ENCODE peak calls at places on chromosomes 3 and 15, in four cellular contexts. One of them, this sample, is unnamed.

GRCh38 chr3:197353867-197354180 is 55.4 kb upstream of the DLG1 start:
- DNase-seq in cardiac fibroblast: peak
- DNase-seq in lower lobe of right lung: no peak
- DNase-seq in Peyer's patch: no peak
- DNase-seq in this sample: peak

GRCh38 chr3:124814620-124815421 is 72.3 kb downstream of the ITGB5 start:
- DNase-seq in cardiac fibroblast: no peak
- DNase-seq in lower lobe of right lung: no peak
- DNase-seq in Peyer's patch: peak
- DNase-seq in this sample: no peak

GRCh38 chr15:90780916-90781315 is 63.8 kb downstream of the BLM start:
- DNase-seq in cardiac fibroblast: no peak
- DNase-seq in lower lobe of right lung: no peak
- DNase-seq in Peyer's patch: no peak
- DNase-seq in this sample: no peak

GRCh38 chr3:100402150-100402706 is 889 bp downstream of the LNP1 start:
- DNase-seq in cardiac fibroblast: peak
- DNase-seq in lower lobe of right lung: no peak
- DNase-seq in Peyer's patch: no peak
- DNase-seq in this sample: peak

GRCh38 chr3:172591876-172592771 is 68.9 kb upstream of the TNFSF10 start:
- DNase-seq in cardiac fibroblast: no peak
- DNase-seq in lower lobe of right lung: no peak
- DNase-seq in Peyer's patch: peak
- DNase-seq in this sample: no peak

GRCh38 chr3:108662141-108662738 is 72.7 kb downstream of the DZIP3 start:
- DNase-seq in cardiac fibroblast: peak
- DNase-seq in lower lobe of right lung: no peak
- DNase-seq in Peyer's patch: no peak
- DNase-seq in this sample: peak

GRCh38 chr3:32934150-32934742 is 17.2 kb upstream of the CCR4 start:
- DNase-seq in cardiac fibroblast: peak
- DNase-seq in lower lobe of right lung: no peak
- DNase-seq in Peyer's patch: no peak
- DNase-seq in this sample: no peak

GRCh38 chr15:92271179-92271578 is 122.5 kb upstream of the ST8SIA2 start:
- DNase-seq in cardiac fibroblast: no peak
- DNase-seq in lower lobe of right lung: no peak
- DNase-seq in Peyer's patch: no peak
- DNase-seq in this sample: no peak

GRCh38 chr3:55782806-55783205 is 295.7 kb upstream of the WNT5A start:
- DNase-seq in cardiac fibroblast: no peak
- DNase-seq in lower lobe of right lung: no peak
- DNase-seq in Peyer's patch: no peak
- DNase-seq in this sample: no peak

GRCh38 chr3:129116482-129116946 is 5.1 kb downstream of the RAB43 start:
- DNase-seq in cardiac fibroblast: no peak
- DNase-seq in lower lobe of right lung: peak
- DNase-seq in Peyer's patch: no peak
- DNase-seq in this sample: no peak

GRCh38 chr3:172070269-172070668 is 30.9 kb downstream of the FNDC3B start:
- DNase-seq in cardiac fibroblast: no peak
- DNase-seq in lower lobe of right lung: no peak
- DNase-seq in Peyer's patch: no peak
- DNase-seq in this sample: no peak

GRCh38 chr3:141458937-141459510 is 27.8 kb upstream of the RASA2 start:
- DNase-seq in cardiac fibroblast: no peak
- DNase-seq in lower lobe of right lung: no peak
- DNase-seq in Peyer's patch: no peak
- DNase-seq in this sample: no peak

GRCh38 chr3:133633439-133633838 is 28.3 kb downstream of the TOPBP1 start:
- DNase-seq in cardiac fibroblast: no peak
- DNase-seq in lower lobe of right lung: no peak
- DNase-seq in Peyer's patch: no peak
- DNase-seq in this sample: no peak

GRCh38 chr3:32865364-32865763 is 47.6 kb downstream of the TRIM71 start:
- DNase-seq in cardiac fibroblast: no peak
- DNase-seq in lower lobe of right lung: no peak
- DNase-seq in Peyer's patch: no peak
- DNase-seq in this sample: no peak

GRCh38 chr3:82423485-82423884 is 662.0 kb upstream of the GBE1 start:
- DNase-seq in cardiac fibroblast: no peak
- DNase-seq in lower lobe of right lung: no peak
- DNase-seq in Peyer's patch: no peak
- DNase-seq in this sample: no peak

GRCh38 chr15:56232058-56232457 is 11.6 kb downstream of the RFX7 start:
- DNase-seq in cardiac fibroblast: no peak
- DNase-seq in lower lobe of right lung: no peak
- DNase-seq in Peyer's patch: no peak
- DNase-seq in this sample: no peak

GRCh38 chr3:114310701-114311100 is 16.9 kb downstream of the TIGIT start:
- DNase-seq in cardiac fibroblast: peak
- DNase-seq in lower lobe of right lung: no peak
- DNase-seq in Peyer's patch: no peak
- DNase-seq in this sample: no peak

GRCh38 chr15:58716027-58716426 is 33.5 kb downstream of the ADAM10 start:
- DNase-seq in cardiac fibroblast: no peak
- DNase-seq in lower lobe of right lung: no peak
- DNase-seq in Peyer's patch: no peak
- DNase-seq in this sample: no peak

GRCh38 chr3:20215636-20216035 is 29.6 kb upstream of the SGO1 start:
- DNase-seq in cardiac fibroblast: no peak
- DNase-seq in lower lobe of right lung: no peak
- DNase-seq in Peyer's patch: no peak
- DNase-seq in this sample: no peak

GRCh38 chr15:48580736-48581135 is 64.8 kb downstream of the FBN1 start:
- DNase-seq in cardiac fibroblast: no peak
- DNase-seq in lower lobe of right lung: no peak
- DNase-seq in Peyer's patch: no peak
- DNase-seq in this sample: no peak

GRCh38 chr3:46849098-46849631 is 14.1 kb downstream of the MYL3 start:
- DNase-seq in cardiac fibroblast: no peak
- DNase-seq in lower lobe of right lung: no peak
- DNase-seq in Peyer's patch: no peak
- DNase-seq in this sample: no peak

GRCh38 chr3:194321666-194322640 is 29.2 kb downstream of the CPN2 start:
- DNase-seq in cardiac fibroblast: no peak
- DNase-seq in lower lobe of right lung: no peak
- DNase-seq in Peyer's patch: no peak
- DNase-seq in this sample: no peak

GRCh38 chr15:67828379-67828968 is 3.2 kb downstream of the SKOR1 start:
- DNase-seq in cardiac fibroblast: no peak
- DNase-seq in lower lobe of right lung: no peak
- DNase-seq in Peyer's patch: no peak
- DNase-seq in this sample: no peak

GRCh38 chr15:67943961-67944674 is 104.3 kb upstream of the RNU6-1 start:
- DNase-seq in cardiac fibroblast: peak
- DNase-seq in lower lobe of right lung: peak
- DNase-seq in Peyer's patch: no peak
- DNase-seq in this sample: no peak

GRCh38 chr3:49461443-49462171 is 8.5 kb upstream of the DAG1 start:
- DNase-seq in cardiac fibroblast: peak
- DNase-seq in lower lobe of right lung: no peak
- DNase-seq in Peyer's patch: no peak
- DNase-seq in this sample: no peak

GRCh38 chr3:144942093-144942492 is 970.5 kb downstream of the DIPK2A start:
- DNase-seq in cardiac fibroblast: peak
- DNase-seq in lower lobe of right lung: no peak
- DNase-seq in Peyer's patch: no peak
- DNase-seq in this sample: no peak

GRCh38 chr3:134197681-134198261 is 52.9 kb downstream of the RYK start:
- DNase-seq in cardiac fibroblast: peak
- DNase-seq in lower lobe of right lung: no peak
- DNase-seq in Peyer's patch: no peak
- DNase-seq in this sample: peak

GRCh38 chr15:83734487-83734886 is 80.6 kb downstream of the ADAMTSL3 start:
- DNase-seq in cardiac fibroblast: peak
- DNase-seq in lower lobe of right lung: no peak
- DNase-seq in Peyer's patch: no peak
- DNase-seq in this sample: no peak

GRCh38 chr3:71062920-71063767 is 520.4 kb downstream of the FOXP1 start:
- DNase-seq in cardiac fibroblast: peak
- DNase-seq in lower lobe of right lung: no peak
- DNase-seq in Peyer's patch: no peak
- DNase-seq in this sample: peak

GRCh38 chr3:19702416-19703078 is 231.5 kb downstream of the EFHB start:
- DNase-seq in cardiac fibroblast: peak
- DNase-seq in lower lobe of right lung: no peak
- DNase-seq in Peyer's patch: no peak
- DNase-seq in this sample: no peak

GRCh38 chr3:149658444-149659172 is 783 bp upstream of the WWTR1 start:
- DNase-seq in cardiac fibroblast: peak
- DNase-seq in lower lobe of right lung: peak
- DNase-seq in Peyer's patch: peak
- DNase-seq in this sample: peak

GRCh38 chr3:17424137-17424536 is 318.3 kb downstream of the TBC1D5 start:
- DNase-seq in cardiac fibroblast: peak
- DNase-seq in lower lobe of right lung: no peak
- DNase-seq in Peyer's patch: no peak
- DNase-seq in this sample: no peak

GRCh38 chr15:93861956-93862741 is 369.2 kb upstream of the MCTP2 start:
- DNase-seq in cardiac fibroblast: no peak
- DNase-seq in lower lobe of right lung: peak
- DNase-seq in Peyer's patch: no peak
- DNase-seq in this sample: no peak

GRCh38 chr3:87855626-87856025 is 203.2 kb downstream of the CGGBP1 start:
- DNase-seq in cardiac fibroblast: peak
- DNase-seq in lower lobe of right lung: no peak
- DNase-seq in Peyer's patch: no peak
- DNase-seq in this sample: peak

GRCh38 chr15:43370310-43370974 is 401 bp downstream of the ZSCAN29 start:
- DNase-seq in cardiac fibroblast: peak
- DNase-seq in lower lobe of right lung: no peak
- DNase-seq in Peyer's patch: peak
- DNase-seq in this sample: peak

GRCh38 chr3:154050216-154050615 is 71.0 kb upstream of the ARHGEF26 start:
- DNase-seq in cardiac fibroblast: no peak
- DNase-seq in lower lobe of right lung: no peak
- DNase-seq in Peyer's patch: no peak
- DNase-seq in this sample: no peak

GRCh38 chr3:59978979-59979378 is 929.2 kb upstream of the CFAP20DC start:
- DNase-seq in cardiac fibroblast: no peak
- DNase-seq in lower lobe of right lung: no peak
- DNase-seq in Peyer's patch: no peak
- DNase-seq in this sample: no peak

GRCh38 chr3:60720696-60721228 is 530.5 kb downstream of the FHIT start:
- DNase-seq in cardiac fibroblast: peak
- DNase-seq in lower lobe of right lung: no peak
- DNase-seq in Peyer's patch: no peak
- DNase-seq in this sample: no peak

GRCh38 chr15:64701051-64701450 is 74.3 kb downstream of the RBPMS2 start:
- DNase-seq in cardiac fibroblast: no peak
- DNase-seq in lower lobe of right lung: no peak
- DNase-seq in Peyer's patch: no peak
- DNase-seq in this sample: no peak
- H3K4me3 ChIP-seq in cardiac fibroblast: no peak
- H3K4me3 ChIP-seq in lower lobe of right lung: peak
- H3K4me3 ChIP-seq in Peyer's patch: no peak
- H3K4me3 ChIP-seq in this sample: no peak

GRCh38 chr3:188220988-188221818 is 67.2 kb downstream of the LPP start:
- DNase-seq in cardiac fibroblast: peak
- DNase-seq in lower lobe of right lung: no peak
- DNase-seq in Peyer's patch: no peak
- DNase-seq in this sample: peak
- H3K4me3 ChIP-seq in cardiac fibroblast: no peak
- H3K4me3 ChIP-seq in lower lobe of right lung: no peak
- H3K4me3 ChIP-seq in Peyer's patch: no peak
- H3K4me3 ChIP-seq in this sample: no peak

DNA sequence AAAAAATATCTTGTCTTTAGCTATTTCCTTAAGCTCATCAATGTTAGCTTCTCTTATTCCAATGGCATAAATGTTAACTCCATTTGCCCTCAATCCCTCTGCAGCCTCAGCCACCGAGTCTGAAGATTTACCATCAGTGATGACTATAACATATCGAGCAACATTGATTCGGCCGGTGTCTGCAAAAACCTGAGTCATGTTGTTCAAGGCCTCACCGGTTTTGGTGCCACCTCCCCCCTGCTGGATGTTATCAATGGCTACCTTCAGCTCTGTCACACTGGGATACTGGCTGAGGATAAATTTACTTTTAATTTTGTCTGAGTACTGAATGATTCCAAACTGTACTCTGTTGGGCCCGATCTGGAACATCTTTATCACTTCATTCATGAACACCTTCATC is 41.0 kb upstream of the CAPN7 start:
- DNase-seq in cardiac fibroblast: no peak
- DNase-seq in lower lobe of right lung: no peak
- DNase-seq in Peyer's patch: no peak
- DNase-seq in this sample: no peak
- H3K4me3 ChIP-seq in cardiac fibroblast: no peak
- H3K4me3 ChIP-seq in lower lobe of right lung: no peak
- H3K4me3 ChIP-seq in Peyer's patch: no peak
- H3K4me3 ChIP-seq in this sample: no peak

DNA sequence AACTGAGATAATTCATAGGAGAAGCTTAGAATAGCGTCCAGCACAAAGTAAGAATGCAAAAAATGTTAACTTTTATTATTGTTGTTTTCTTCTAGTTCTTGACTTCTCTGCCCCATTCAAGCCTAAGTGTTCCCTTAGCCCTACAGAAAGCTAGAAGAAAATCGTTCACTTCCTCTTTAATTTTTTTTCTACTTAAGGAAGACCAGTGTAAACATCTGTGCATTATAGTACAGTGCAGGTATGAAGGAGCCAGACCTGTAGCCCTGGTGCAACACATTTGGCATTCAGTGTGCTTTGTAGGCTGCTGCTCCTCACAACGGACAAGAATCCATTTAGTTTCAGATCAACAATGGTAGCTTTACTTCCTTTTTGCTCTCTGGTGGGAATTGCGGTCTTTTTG is 127.8 kb upstream of the SLC7A14 start:
- DNase-seq in cardiac fibroblast: no peak
- DNase-seq in lower lobe of right lung: no peak
- DNase-seq in Peyer's patch: no peak
- DNase-seq in this sample: no peak
- H3K4me3 ChIP-seq in cardiac fibroblast: no peak
- H3K4me3 ChIP-seq in lower lobe of right lung: no peak
- H3K4me3 ChIP-seq in Peyer's patch: no peak
- H3K4me3 ChIP-seq in this sample: no peak

DNA sequence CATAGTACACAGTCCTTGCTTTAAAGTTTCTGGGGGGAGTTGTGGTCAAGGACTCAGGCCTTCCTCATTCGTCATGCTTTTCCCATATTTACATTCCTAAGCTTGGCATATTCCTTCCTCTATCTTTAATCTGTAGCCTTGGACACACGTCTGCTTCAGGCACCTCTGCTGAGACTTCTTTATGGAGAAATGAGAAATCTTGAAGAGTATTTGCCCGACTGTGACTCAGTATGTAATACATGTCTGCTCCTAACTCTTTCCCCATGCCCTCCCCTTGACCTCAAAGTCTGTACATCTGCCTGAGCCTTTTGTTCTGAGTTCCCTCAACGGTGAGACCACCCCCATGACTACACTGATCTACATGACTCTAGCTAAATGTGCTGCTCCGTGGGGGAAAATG is 246.1 kb downstream of the SI start:
- DNase-seq in cardiac fibroblast: no peak
- DNase-seq in lower lobe of right lung: no peak
- DNase-seq in Peyer's patch: no peak
- DNase-seq in this sample: peak
- H3K4me3 ChIP-seq in cardiac fibroblast: no peak
- H3K4me3 ChIP-seq in lower lobe of right lung: no peak
- H3K4me3 ChIP-seq in Peyer's patch: no peak
- H3K4me3 ChIP-seq in this sample: no peak

GRCh38 chr3:9980251-9980650 is 6.4 kb downstream of the EMC3 start:
- DNase-seq in cardiac fibroblast: no peak
- DNase-seq in lower lobe of right lung: no peak
- DNase-seq in Peyer's patch: no peak
- DNase-seq in this sample: no peak
- H3K4me3 ChIP-seq in cardiac fibroblast: no peak
- H3K4me3 ChIP-seq in lower lobe of right lung: no peak
- H3K4me3 ChIP-seq in Peyer's patch: no peak
- H3K4me3 ChIP-seq in this sample: no peak

This sample was measured in astrocyte of the spinal cord.